ENCODE peak calls at places on chromosomes 5 and 9, in four cellular contexts. P is fibroblast of mammary gland, R is NT2/D1, E is ovary. S is an unnamed sample.

GRCh38 chr5:140251527-140251973 is 51.4 kb downstream of the PFDN1 start:
- DNase-seq in P (peak), R (no peak), E (no peak), S (peak)

GRCh38 chr5:113748403-113748802 is 234.9 kb downstream of the YTHDC2 start:
- DNase-seq in P (no peak), R (no peak), E (no peak), S (no peak)

GRCh38 chr9:92634712-92635605 is 35.0 kb downstream of the IPPK start:
- DNase-seq in P (peak), R (peak), E (peak), S (peak)

GRCh38 chr9:1458503-1458902 is 408.3 kb downstream of the DMRT2 start:
- DNase-seq in P (peak), R (no peak), E (no peak), S (peak)

GRCh38 chr5:66828551-66829421 is 232.6 kb downstream of the MAST4 start:
- DNase-seq in P (peak), R (peak), E (peak), S (peak)

GRCh38 chr9:98989036-98990000 is 45.6 kb downstream of the COL15A1 start:
- DNase-seq in P (peak), R (no peak), E (no peak), S (peak)

GRCh38 chr5:66324357-66324756 is 180.3 kb downstream of the SREK1 start:
- DNase-seq in P (no peak), R (no peak), E (no peak), S (no peak)

GRCh38 chr5:60633336-60633735 is 66.6 kb downstream of the DEPDC1B start:
- DNase-seq in P (peak), R (no peak), E (no peak), S (peak)

GRCh38 chr9:38269752-38270151 is 122.8 kb upstream of the ALDH1B1 start:
- DNase-seq in P (no peak), R (no peak), E (no peak), S (no peak)

GRCh38 chr5:172833691-172834569 is at the start of gene ERGIC1:
- DNase-seq in P (peak), R (peak), E (peak), S (peak)

GRCh38 chr9:126261584-126262356 is 64.9 kb upstream of the MVB12B start:
- DNase-seq in P (no peak), R (no peak), E (no peak), S (no peak)

GRCh38 chr9:98191615-98192502 is 578 bp downstream of the CORO2A start:
- DNase-seq in P (no peak), R (no peak), E (peak), S (no peak)

GRCh38 chr5:124737651-124738050 is 8.8 kb downstream of the ZNF608 start:
- DNase-seq in P (no peak), R (no peak), E (no peak), S (no peak)

GRCh38 chr9:121463026-121463827 is 36.4 kb downstream of the GGTA1 start:
- DNase-seq in P (peak), R (peak), E (no peak), S (peak)

GRCh38 chr9:71552480-71552879 is 215.8 kb downstream of the CEMIP2 start:
- DNase-seq in P (no peak), R (no peak), E (no peak), S (no peak)

GRCh38 chr5:102792705-102793104 is 37.6 kb downstream of the PAM start:
- DNase-seq in P (peak), R (no peak), E (no peak), S (no peak)

GRCh38 chr5:96936431-96937221 is 746 bp downstream of the LNPEP start:
- DNase-seq in P (peak), R (no peak), E (peak), S (peak)

GRCh38 chr5:122844136-122844915 is 1.1 kb upstream of the SNX24 start:
- DNase-seq in P (no peak), R (no peak), E (no peak), S (peak)

GRCh38 chr5:119290161-119290569 is 65.7 kb upstream of the TNFAIP8 start:
- DNase-seq in P (no peak), R (no peak), E (no peak), S (no peak)

GRCh38 chr5:151680944-151681427 is 5.7 kb downstream of the SPARC start:
- DNase-seq in P (peak), R (no peak), E (no peak), S (no peak)

GRCh38 chr5:148653271-148653839 is 972 bp downstream of the HTR4 start:
- DNase-seq in P (no peak), R (no peak), E (no peak), S (no peak)

GRCh38 chr5:68214472-68215207 is 916 bp upstream of the PIK3R1 start:
- DNase-seq in P (no peak), R (no peak), E (no peak), S (no peak)

GRCh38 chr5:52868417-52868816 is 80.7 kb downstream of the ITGA1 start:
- DNase-seq in P (no peak), R (no peak), E (no peak), S (no peak)

DNA sequence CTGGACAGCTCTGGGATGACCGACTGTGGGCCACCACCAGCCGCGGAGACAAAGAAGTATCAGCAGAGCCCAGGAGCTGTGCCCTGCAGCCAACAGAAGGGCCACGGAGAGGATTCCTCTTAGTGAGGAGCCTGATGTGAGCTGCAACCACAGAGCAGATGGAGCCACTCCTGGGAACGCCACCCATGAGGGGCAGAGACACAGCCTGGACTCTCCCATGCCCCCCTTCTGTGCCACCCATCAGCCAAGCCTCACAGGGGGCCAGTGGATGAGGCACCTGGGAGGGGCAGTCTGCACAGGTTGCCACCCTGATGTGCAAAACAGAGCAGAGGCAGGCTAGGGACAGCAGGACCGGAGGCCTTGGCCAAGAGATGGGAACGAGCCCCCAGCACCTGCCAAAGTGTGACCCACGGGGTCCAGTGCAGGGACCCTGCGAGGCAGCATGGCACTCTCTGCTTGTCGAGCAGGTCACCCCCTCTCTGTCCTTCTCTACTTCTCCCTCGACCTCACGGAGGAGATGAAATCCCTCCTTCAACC is 380.7 kb upstream of the IRX1 start:
- DNase-seq in P (no peak), R (no peak), E (no peak), S (no peak)
- H3K4me3 ChIP-seq in P (no peak), R (no peak), E (no peak), S (no peak)

GRCh38 chr5:160468576-160468975 is 46.9 kb downstream of the PTTG1 start:
- DNase-seq in P (no peak), R (no peak), E (no peak), S (no peak)
- H3K4me3 ChIP-seq in P (no peak), R (no peak), E (no peak), S (no peak)

GRCh38 chr5:136021016-136021405 is 7.8 kb upstream of the TGFBI start:
- DNase-seq in P (peak), R (no peak), E (no peak), S (peak)

GRCh38 chr5:136018814-136019777 is 9.7 kb upstream of the TGFBI start:
- DNase-seq in P (peak), R (no peak), E (no peak), S (peak)

GRCh38 chr5:136020001-136020382 is 8.8 kb upstream of the TGFBI start:
- DNase-seq in P (no peak), R (no peak), E (no peak), S (no peak)

GRCh38 chr5:136022965-136023364 is 5.8 kb upstream of the TGFBI start:
- DNase-seq in P (no peak), R (no peak), E (no peak), S (no peak)

GRCh38 chr5:136020383-136021015 is 8.3 kb upstream of the TGFBI start:
- DNase-seq in P (peak), R (no peak), E (no peak), S (peak)
- H3K4me3 ChIP-seq in P (no peak), R (no peak), E (no peak), S (no peak)

GRCh38 chr9:107731115-107731762 is 241.7 kb upstream of the KLF4 start:
- DNase-seq in P (no peak), R (no peak), E (no peak), S (no peak)

GRCh38 chr9:107732781-107733529 is 243.4 kb upstream of the KLF4 start:
- DNase-seq in P (peak), R (no peak), E (peak), S (peak)

GRCh38 chr9:107734231-107735014 is 244.9 kb upstream of the KLF4 start:
- DNase-seq in P (peak), R (no peak), E (peak), S (peak)

GRCh38 chr9:107735821-107736220 is 246.3 kb upstream of the KLF4 start:
- DNase-seq in P (no peak), R (no peak), E (no peak), S (no peak)

DNA sequence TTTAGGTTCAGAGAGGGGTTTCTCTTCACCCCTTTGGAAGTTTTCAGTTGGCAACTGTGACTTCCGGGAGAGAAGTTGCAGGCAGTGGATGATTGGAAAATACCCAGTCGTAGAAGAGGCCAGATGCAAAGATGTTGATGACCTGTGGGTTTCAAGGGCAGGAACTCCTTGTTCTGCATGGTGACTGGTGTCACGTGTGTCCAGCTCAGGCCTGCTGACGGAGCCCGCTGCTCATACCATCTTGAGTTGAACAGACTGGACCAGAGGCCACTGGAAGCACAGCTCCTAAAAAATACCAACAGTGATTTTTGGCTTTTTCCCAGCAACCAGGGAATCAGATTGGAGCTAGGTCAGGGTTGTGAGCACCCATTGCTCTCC is 243.9 kb upstream of the KLF4 start:
- DNase-seq in P (peak), R (no peak), E (peak), S (peak)
- H3K4me3 ChIP-seq in P (no peak), R (no peak), E (peak), S (peak)

GRCh38 chr9:133146746-133147411 is 16.8 kb downstream of the GBGT1 start:
- DNase-seq in P (no peak), R (no peak), E (no peak), S (no peak)

GRCh38 chr9:133143639-133144141 is 20.0 kb downstream of the GBGT1 start:
- DNase-seq in P (no peak), R (no peak), E (no peak), S (no peak)

GRCh38 chr9:133142657-133143592 is 20.8 kb downstream of the GBGT1 start:
- DNase-seq in P (no peak), R (no peak), E (no peak), S (no peak)

GRCh38 chr9:133144142-133144886 is 19.4 kb downstream of the GBGT1 start:
- DNase-seq in P (peak), R (peak), E (peak), S (peak)

DNA sequence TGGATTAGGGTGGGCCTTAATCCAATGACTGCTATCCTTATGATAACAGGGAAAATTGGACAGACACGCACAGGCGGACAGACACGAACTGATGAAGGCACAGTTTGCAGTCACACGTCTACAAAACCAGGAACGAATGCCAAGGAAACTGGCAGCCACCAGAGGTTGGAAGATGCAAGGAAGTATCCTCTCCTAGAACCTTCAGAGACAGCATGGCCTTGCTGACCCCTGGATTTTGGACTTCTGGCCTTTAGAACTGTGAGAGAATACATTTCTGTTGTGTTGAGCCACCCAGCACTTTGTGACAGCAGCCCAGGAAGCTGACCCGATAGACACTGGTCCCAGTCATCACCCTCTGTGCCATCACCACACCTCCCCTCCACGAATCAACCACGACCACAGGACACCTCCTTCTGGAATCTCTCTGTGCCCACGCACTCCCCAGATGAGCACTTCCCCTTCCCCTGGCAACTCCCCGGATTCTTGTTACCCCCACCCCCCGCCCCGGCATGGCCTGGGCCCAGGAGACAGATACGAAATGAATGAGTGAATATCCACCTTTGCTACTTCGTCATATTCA is 18.7 kb downstream of the GBGT1 start:
- DNase-seq in P (no peak), R (no peak), E (no peak), S (no peak)
- H3K4me3 ChIP-seq in P (no peak), R (no peak), E (no peak), S (peak)

GRCh38 chr5:76682395-76682794 is 33.5 kb upstream of the F2R start:
- DNase-seq in P (peak), R (no peak), E (no peak), S (no peak)
- H3K4me3 ChIP-seq in P (no peak), R (no peak), E (no peak), S (no peak)

S was measured in MG63.